ENCODE peak calls at places on chromosomes 4 and X, in six cellular contexts. W, Y, I, U, L and K are unnamed samples.

GRCh38 chr4:4259484-4260100 is 11.6 kb upstream of the TMEM128 start:
- DNase-seq in L (no peak), W (no peak), U (no peak), Y (no peak), I (no peak), K (no peak)

GRCh38 chr4:146916479-146917076 is 29.1 kb downstream of the TTC29 start:
- DNase-seq in W (peak; percentile 41), U (peak; percentile 52), L (peak; percentile 12), Y (no peak), I (no peak), K (no peak)

GRCh38 chr4:3706565-3707422 is 59.4 kb upstream of the ADRA2C start:
- DNase-seq in L (no peak), U (no peak), I (peak; percentile 37), Y (no peak), W (no peak), K (peak; percentile 71)

GRCh38 chr4:140556372-140557085 is 12.2 kb downstream of the UCP1 start:
- DNase-seq in W (no peak), I (no peak), U (peak; percentile 27), L (peak; percentile 64), Y (no peak), K (no peak)

GRCh38 chrX:103404225-103405008 is 28.1 kb downstream of the BEX3 start:
- DNase-seq in L (peak; percentile 53), Y (no peak), U (peak; percentile 55), I (peak; percentile 69), W (peak; percentile 87), K (no peak)

GRCh38 chr4:186739802-186740434 is 16.3 kb upstream of the FAT1 start:
- DNase-seq in Y (no peak), L (no peak), I (no peak), U (no peak), W (no peak), K (no peak)

GRCh38 chrX:40755291-40756249 is 20.2 kb upstream of the MED14 start:
- DNase-seq in Y (no peak), L (no peak), U (peak; percentile 3), W (peak; percentile 9), I (no peak), K (no peak)

GRCh38 chr4:182877326-182877883 is 39.8 kb downstream of the DCTD start:
- DNase-seq in W (no peak), Y (no peak), L (no peak), U (no peak), I (no peak), K (no peak)

GRCh38 chrX:110316351-110317078 is 1.4 kb downstream of the AMMECR1 start:
- DNase-seq in Y (no peak), W (no peak), U (peak; percentile 4), I (no peak), L (no peak), K (no peak)

GRCh38 chr4:93897559-93897958 is 69.0 kb downstream of the ATOH1 start:
- DNase-seq in I (no peak), U (peak; percentile 33), W (no peak), L (no peak), Y (no peak), K (no peak)

GRCh38 chr4:82715731-82716617 is 82.6 kb downstream of the SCD5 start:
- DNase-seq in W (peak; percentile 35), I (no peak), Y (no peak), U (peak; percentile 73), L (no peak), K (no peak)

GRCh38 chr4:135122457-135122856 is 920.9 kb upstream of the PABPC4L start:
- DNase-seq in U (no peak), W (no peak), Y (no peak), L (no peak), I (no peak), K (no peak)

GRCh38 chrX:4622768-4623167 is 909.3 kb upstream of the PRKX start:
- DNase-seq in L (no peak), I (no peak), Y (no peak), U (no peak), W (no peak), K (no peak)

GRCh38 chr4:150583287-150584197 is 1.6 kb downstream of the MAB21L2 start:
- DNase-seq in L (no peak), W (peak; percentile 28), Y (no peak), U (no peak), I (no peak), K (peak; percentile 92)

GRCh38 chr4:103201254-103201653 is 3.1 kb upstream of the CENPE start:
- DNase-seq in Y (no peak), L (no peak), W (no peak), I (no peak), U (no peak), K (no peak)

GRCh38 chr4:93788712-93789111 is 39.8 kb upstream of the ATOH1 start:
- DNase-seq in Y (no peak), W (peak; percentile 26), U (peak; percentile 40), L (peak; percentile 25), I (no peak), K (no peak)

GRCh38 chrX:153703036-153703370 is 15.3 kb downstream of the SLC6A8 start:
- DNase-seq in I (no peak), W (no peak), Y (no peak), L (no peak), U (peak; percentile 65), K (no peak)

GRCh38 chr4:82989567-82990429 is 20.8 kb downstream of the LIN54 start:
- DNase-seq in I (no peak), Y (no peak), U (no peak), L (peak; percentile 58), W (no peak), K (no peak)

GRCh38 chrX:29587107-29587506 is 628.3 kb upstream of the MAGEB2 start:
- DNase-seq in U (no peak), L (no peak), Y (no peak), I (no peak), W (no peak), K (no peak)

GRCh38 chrX:15719324-15719968 is 18.6 kb upstream of the CA5B start:
- DNase-seq in I (no peak), W (no peak), U (no peak), Y (no peak), L (no peak), K (no peak)

GRCh38 chr4:82429728-82430192 is 502 bp downstream of the HNRNPDL start:
- DNase-seq in Y (no peak), I (no peak), W (peak; percentile 13), U (peak; percentile 40), L (no peak), K (no peak)

GRCh38 chr4:123821861-123822260 is 425.3 kb downstream of the SPRY1 start:
- DNase-seq in W (no peak), U (peak; percentile 51), L (no peak), Y (no peak), I (no peak), K (no peak)

GRCh38 chr4:45897934-45898585 is 225.8 kb downstream of the GABRG1 start:
- DNase-seq in W (no peak), Y (no peak), L (no peak), I (no peak), U (no peak), K (no peak)

GRCh38 chr4:128244379-128244778 is 43.2 kb downstream of the PGRMC2 start:
- DNase-seq in Y (no peak), L (no peak), I (no peak), U (peak; percentile 49), W (peak; percentile 47), K (no peak)

GRCh38 chrX:19382500-19383145 is 38.9 kb downstream of the PDHA1 start:
- DNase-seq in I (peak; percentile 72), Y (peak; percentile 38), U (peak; percentile 29), W (peak; percentile 26), L (peak; percentile 56), K (no peak)
- TF ChIP-seq CTCF in I (peak; percentile 45), Y (peak; percentile 36), U (peak; percentile 81), W (peak; percentile 80), L (peak; percentile 67), K (peak; percentile 75)

GRCh38 chrX:30637874-30638793 is 15.1 kb upstream of the GK start:
- DNase-seq in L (no peak), U (no peak), I (no peak), W (no peak), Y (no peak), K (no peak)

GRCh38 chrX:30635630-30636029 is 17.6 kb upstream of the GK start:
- DNase-seq in L (no peak), W (no peak), Y (no peak), U (no peak), I (no peak), K (no peak)
- TF ChIP-seq CTCF in L (peak; percentile 33), W (peak; percentile 43), Y (peak; percentile 19), U (no peak), I (peak; percentile 39), K (peak; percentile 79)

GRCh38 chrX:77668391-77669237 is 117.4 kb downstream of the ATRX start:
- DNase-seq in I (no peak), U (peak; percentile 79), Y (no peak), L (no peak), W (peak; percentile 11), K (no peak)
- TF ChIP-seq CTCF in I (no peak), U (no peak), Y (no peak), L (no peak), W (no peak), K (no peak)

DNA sequence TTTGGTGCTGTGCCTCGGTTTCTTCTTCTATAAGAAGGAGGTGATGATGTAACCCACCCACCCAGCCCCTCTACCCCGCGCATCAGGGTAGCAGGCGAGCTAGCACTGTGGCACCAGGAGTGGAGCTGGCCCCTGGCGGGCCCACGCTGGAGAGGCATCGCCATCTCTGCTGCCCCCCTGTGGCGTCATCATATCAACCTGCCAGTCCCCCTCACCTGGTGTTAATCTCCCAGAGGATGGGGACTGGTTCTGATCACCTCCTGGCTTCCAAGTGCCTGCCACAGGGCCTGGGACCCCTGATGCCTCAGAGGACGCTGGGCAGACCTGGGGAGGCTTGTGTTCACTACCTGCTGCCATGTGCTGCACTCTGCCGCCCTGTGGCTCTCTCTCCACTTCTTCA is 6.3 kb upstream of the SORCS2 start:
- DNase-seq in I (peak; percentile 59), U (no peak), Y (no peak), L (no peak), W (no peak), K (no peak)
- TF ChIP-seq CTCF in I (no peak), U (peak; percentile 36), Y (no peak), L (peak; percentile 40), W (peak; percentile 57), K (peak; percentile 73)

DNA sequence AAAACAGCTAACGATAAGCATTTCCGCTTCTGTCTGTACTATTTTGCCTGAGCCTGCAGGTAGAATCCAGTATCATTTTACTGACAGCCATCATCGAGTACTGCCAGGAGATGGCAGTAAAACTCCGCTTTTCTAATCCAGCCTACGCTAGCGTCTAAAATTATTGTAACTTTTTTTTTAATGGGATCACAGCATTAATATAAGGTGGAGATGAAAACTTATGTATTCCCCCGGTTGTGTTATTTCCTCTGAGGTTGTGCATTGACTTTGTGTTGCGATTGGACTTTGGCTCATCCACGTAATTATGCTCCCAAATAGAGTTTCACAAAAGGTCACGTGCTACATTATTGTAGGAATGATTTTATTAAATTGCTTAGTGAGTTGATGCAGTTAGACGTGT is 248.1 kb downstream of the C4orf33 start:
- DNase-seq in U (peak; percentile 64), L (peak; percentile 10), Y (no peak), I (no peak), W (peak; percentile 40), K (no peak)
- TF ChIP-seq CTCF in U (peak; percentile 62), L (peak; percentile 46), Y (peak; percentile 29), I (peak; percentile 71), W (peak; percentile 79), K (peak; percentile 88)

GRCh38 chr4:8060632-8061031 is 98.0 kb downstream of the ABLIM2 start:
- DNase-seq in W (no peak), Y (no peak), U (no peak), I (no peak), L (no peak), K (no peak)
- TF ChIP-seq CTCF in W (no peak), Y (no peak), U (no peak), I (no peak), L (no peak), K (no peak)